ENCODE peak calls at places on chromosomes 2 and 18, in six cellular contexts. One of them, this sample, is unnamed.
A peak's percentile ranks its signal among the peaks of the same experiment; 100 is the strongest.

GRCh38 chr2:216499641-216500218 is 1.1 kb downstream of the RPL37A start:
- DNase-seq in H9: no peak
- DNase-seq in neuronal stem cell: no peak
- DNase-seq in IMR-90: peak; percentile 19
- DNase-seq in H1: no peak
- DNase-seq in trophoblast cell: no peak
- DNase-seq in this sample: no peak

GRCh38 chr18:8153887-8154583 is 455.2 kb upstream of the RAB12 start:
- DNase-seq in H9: no peak
- DNase-seq in neuronal stem cell: no peak
- DNase-seq in IMR-90: peak; percentile 85
- DNase-seq in H1: no peak
- DNase-seq in trophoblast cell: no peak
- DNase-seq in this sample: peak; percentile 61

GRCh38 chr2:28753043-28753683 is 1.5 kb downstream of the PPP1CB start:
- DNase-seq in H9: no peak
- DNase-seq in neuronal stem cell: no peak
- DNase-seq in IMR-90: peak; percentile 81
- DNase-seq in H1: no peak
- DNase-seq in trophoblast cell: peak; percentile 75
- DNase-seq in this sample: peak; percentile 86

GRCh38 chr2:6994569-6994968 is 77.4 kb downstream of the RNF144A start:
- DNase-seq in H9: no peak
- DNase-seq in neuronal stem cell: no peak
- DNase-seq in IMR-90: no peak
- DNase-seq in H1: no peak
- DNase-seq in trophoblast cell: no peak
- DNase-seq in this sample: no peak

GRCh38 chr2:112923967-112924338 is 13.0 kb downstream of the IL37 start:
- DNase-seq in H9: no peak
- DNase-seq in neuronal stem cell: no peak
- DNase-seq in IMR-90: no peak
- DNase-seq in H1: no peak
- DNase-seq in trophoblast cell: no peak
- DNase-seq in this sample: no peak

GRCh38 chr18:78527984-78528383 is 451.6 kb upstream of the SALL3 start:
- DNase-seq in H9: no peak
- DNase-seq in neuronal stem cell: no peak
- DNase-seq in IMR-90: no peak
- DNase-seq in H1: no peak
- DNase-seq in trophoblast cell: no peak
- DNase-seq in this sample: no peak

GRCh38 chr2:226835420-226835795 is 446 bp upstream of the RHBDD1 start:
- DNase-seq in H9: peak; percentile 65
- DNase-seq in neuronal stem cell: no peak
- DNase-seq in IMR-90: peak; percentile 29
- DNase-seq in H1: no peak
- DNase-seq in trophoblast cell: peak; percentile 2
- DNase-seq in this sample: no peak

GRCh38 chr18:77206676-77207370 is 42.8 kb upstream of the GALR1 start:
- DNase-seq in H9: no peak
- DNase-seq in neuronal stem cell: no peak
- DNase-seq in IMR-90: peak; percentile 70
- DNase-seq in H1: no peak
- DNase-seq in trophoblast cell: no peak
- DNase-seq in this sample: peak; percentile 31

GRCh38 chr2:165793161-165793778 is 777 bp downstream of the GALNT3 start:
- DNase-seq in H9: peak; percentile 37
- DNase-seq in neuronal stem cell: peak; percentile 8
- DNase-seq in IMR-90: no peak
- DNase-seq in H1: no peak
- DNase-seq in trophoblast cell: peak; percentile 76
- DNase-seq in this sample: peak; percentile 52

GRCh38 chr18:64416990-64417389 is 268.1 kb upstream of the LINC00305 start:
- DNase-seq in H9: no peak
- DNase-seq in neuronal stem cell: no peak
- DNase-seq in IMR-90: no peak
- DNase-seq in H1: no peak
- DNase-seq in trophoblast cell: no peak
- DNase-seq in this sample: no peak

GRCh38 chr2:237691200-237691907 is 64.0 kb downstream of the LRRFIP1 start:
- DNase-seq in H9: peak; percentile 51
- DNase-seq in neuronal stem cell: peak; percentile 49
- DNase-seq in IMR-90: no peak
- DNase-seq in H1: no peak
- DNase-seq in trophoblast cell: no peak
- DNase-seq in this sample: peak; percentile 57

GRCh38 chr2:240921319-240922233 is 15.4 kb downstream of the CROCC2 start:
- DNase-seq in H9: peak; percentile 19
- DNase-seq in neuronal stem cell: no peak
- DNase-seq in IMR-90: peak; percentile 96
- DNase-seq in H1: no peak
- DNase-seq in trophoblast cell: no peak
- DNase-seq in this sample: peak; percentile 82

GRCh38 chr2:157056200-157056676 is 201.3 kb upstream of the GALNT5 start:
- DNase-seq in H9: no peak
- DNase-seq in neuronal stem cell: no peak
- DNase-seq in IMR-90: peak; percentile 75
- DNase-seq in H1: no peak
- DNase-seq in trophoblast cell: no peak
- DNase-seq in this sample: peak; percentile 88

GRCh38 chr2:240965905-240966456 is 32.4 kb upstream of the SNED1 start:
- DNase-seq in H9: no peak
- DNase-seq in neuronal stem cell: no peak
- DNase-seq in IMR-90: no peak
- DNase-seq in H1: no peak
- DNase-seq in trophoblast cell: no peak
- DNase-seq in this sample: no peak

GRCh38 chr2:118865106-118865505 is 17.7 kb upstream of the EN1 start:
- DNase-seq in H9: peak; percentile 69
- DNase-seq in neuronal stem cell: peak; percentile 39
- DNase-seq in IMR-90: peak; percentile 46
- DNase-seq in H1: no peak
- DNase-seq in trophoblast cell: peak; percentile 33
- DNase-seq in this sample: peak; percentile 48

GRCh38 chr18:74929110-74929509 is 279.8 kb downstream of the PTGR3 start:
- DNase-seq in H9: no peak
- DNase-seq in neuronal stem cell: no peak
- DNase-seq in IMR-90: no peak
- DNase-seq in H1: no peak
- DNase-seq in trophoblast cell: no peak
- DNase-seq in this sample: no peak

GRCh38 chr2:65397122-65397521 is 35.3 kb downstream of the SPRED2 start:
- DNase-seq in H9: no peak
- DNase-seq in neuronal stem cell: no peak
- DNase-seq in IMR-90: peak; percentile 47
- DNase-seq in H1: no peak
- DNase-seq in trophoblast cell: peak; percentile 29
- DNase-seq in this sample: peak; percentile 60

GRCh38 chr2:230666885-230667712 is 45.5 kb upstream of the CAB39 start:
- DNase-seq in H9: peak; percentile 46
- DNase-seq in neuronal stem cell: no peak
- DNase-seq in IMR-90: peak; percentile 69
- DNase-seq in H1: peak; percentile 17
- DNase-seq in trophoblast cell: no peak
- DNase-seq in this sample: peak; percentile 38

GRCh38 chr2:173401716-173402326 is 47.1 kb downstream of the CDCA7 start:
- DNase-seq in H9: no peak
- DNase-seq in neuronal stem cell: no peak
- DNase-seq in IMR-90: peak; percentile 8
- DNase-seq in H1: no peak
- DNase-seq in trophoblast cell: no peak
- DNase-seq in this sample: peak; percentile 30

GRCh38 chr2:135916232-135916631 is 40.0 kb upstream of the MCM6 start:
- DNase-seq in H9: no peak
- DNase-seq in neuronal stem cell: peak; percentile 11
- DNase-seq in IMR-90: peak; percentile 40
- DNase-seq in H1: no peak
- DNase-seq in trophoblast cell: no peak
- DNase-seq in this sample: peak; percentile 43

GRCh38 chr2:3595409-3595808 is 497 bp downstream of the COLEC11 start:
- DNase-seq in H9: no peak
- DNase-seq in neuronal stem cell: no peak
- DNase-seq in IMR-90: no peak
- DNase-seq in H1: no peak
- DNase-seq in trophoblast cell: no peak
- DNase-seq in this sample: no peak

GRCh38 chr2:230777681-230778080 is 65.0 kb downstream of the CAB39 start:
- DNase-seq in H9: no peak
- DNase-seq in neuronal stem cell: no peak
- DNase-seq in IMR-90: peak; percentile 44
- DNase-seq in H1: no peak
- DNase-seq in trophoblast cell: no peak
- DNase-seq in this sample: peak; percentile 60

GRCh38 chr2:101112772-101113157 is 38.4 kb downstream of the TBC1D8 start:
- DNase-seq in H9: no peak
- DNase-seq in neuronal stem cell: no peak
- DNase-seq in IMR-90: no peak
- DNase-seq in H1: no peak
- DNase-seq in trophoblast cell: peak; percentile 41
- DNase-seq in this sample: no peak

GRCh38 chr18:31976242-31976641 is 33.3 kb upstream of the TRAPPC8 start:
- DNase-seq in H9: no peak
- DNase-seq in neuronal stem cell: no peak
- DNase-seq in IMR-90: no peak
- DNase-seq in H1: no peak
- DNase-seq in trophoblast cell: no peak
- DNase-seq in this sample: no peak

GRCh38 chr2:152600051-152600657 is 117.1 kb downstream of the PRPF40A start:
- DNase-seq in H9: no peak
- DNase-seq in neuronal stem cell: no peak
- DNase-seq in IMR-90: no peak
- DNase-seq in H1: no peak
- DNase-seq in trophoblast cell: no peak
- DNase-seq in this sample: no peak

GRCh38 chr2:30095402-30095801 is 51.4 kb upstream of the YPEL5 start:
- DNase-seq in H9: no peak
- DNase-seq in neuronal stem cell: no peak
- DNase-seq in IMR-90: peak; percentile 7
- DNase-seq in H1: no peak
- DNase-seq in trophoblast cell: no peak
- DNase-seq in this sample: no peak

GRCh38 chr18:57668021-57668420 is 46.4 kb upstream of the NARS1 start:
- DNase-seq in H9: no peak
- DNase-seq in neuronal stem cell: no peak
- DNase-seq in IMR-90: no peak
- DNase-seq in H1: no peak
- DNase-seq in trophoblast cell: no peak
- DNase-seq in this sample: no peak

GRCh38 chr2:170587117-170587516 is 128.0 kb upstream of the SP5 start:
- DNase-seq in H9: no peak
- DNase-seq in neuronal stem cell: no peak
- DNase-seq in IMR-90: no peak
- DNase-seq in H1: no peak
- DNase-seq in trophoblast cell: no peak
- DNase-seq in this sample: peak; percentile 1

DNA sequence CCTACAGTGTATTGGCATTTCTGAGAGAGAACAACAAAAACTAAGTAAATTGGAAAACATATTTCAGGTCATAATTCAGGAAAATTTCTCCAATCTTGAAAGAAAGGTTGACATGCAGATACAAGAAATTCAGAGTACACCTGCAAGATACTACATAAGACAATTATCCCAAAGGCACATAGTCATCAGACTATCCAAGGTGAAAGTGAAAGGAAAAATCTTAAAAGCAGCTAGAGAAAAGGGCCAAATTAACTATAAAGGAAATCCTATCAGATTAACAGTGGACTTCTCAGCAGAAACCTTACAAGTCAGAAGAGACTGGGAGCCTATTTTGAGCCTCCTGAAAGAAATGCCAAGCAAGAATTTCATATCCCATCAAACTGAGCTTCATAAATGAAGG is 449.0 kb upstream of the MMADHC start:
- DNase-seq in H9: no peak
- DNase-seq in neuronal stem cell: no peak
- DNase-seq in IMR-90: no peak
- DNase-seq in H1: no peak
- DNase-seq in trophoblast cell: no peak
- DNase-seq in this sample: no peak
- H2AFZ ChIP-seq in H9: no peak overlapping the region
- H2AFZ ChIP-seq in neuronal stem cell: no peak overlapping the region
- H2AFZ ChIP-seq in IMR-90: no peak overlapping the region
- H2AFZ ChIP-seq in H1: no peak overlapping the region
- H2AFZ ChIP-seq in trophoblast cell: no peak overlapping the region
- H2AFZ ChIP-seq in this sample: no peak overlapping the region

DNA sequence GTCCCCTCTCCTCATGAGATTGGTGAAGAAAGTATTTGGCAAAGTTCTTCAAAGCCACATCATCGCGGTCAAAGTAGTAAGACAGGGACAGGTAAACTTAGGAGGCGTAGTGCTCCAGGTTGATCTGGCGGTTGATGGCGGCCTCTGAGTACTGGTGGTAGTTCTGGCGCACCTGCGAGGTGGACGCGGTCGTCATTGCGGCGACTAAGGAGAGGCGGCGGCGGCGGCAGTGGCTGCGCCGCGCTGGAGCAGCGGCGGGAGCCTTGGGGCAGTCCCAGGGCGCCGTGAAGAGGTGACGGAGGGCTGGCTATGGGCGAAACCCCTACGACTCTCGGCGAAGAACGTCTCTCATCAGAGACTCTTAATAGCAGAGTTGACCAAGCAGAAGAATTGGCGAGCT is 107.2 kb upstream of the UBE2E3 start:
- DNase-seq in H9: no peak
- DNase-seq in neuronal stem cell: no peak
- DNase-seq in IMR-90: no peak
- DNase-seq in H1: no peak
- DNase-seq in trophoblast cell: peak; percentile 0
- DNase-seq in this sample: no peak
- H3K4ac ChIP-seq in H9: no peak overlapping the region
- H3K4ac ChIP-seq in neuronal stem cell: no peak overlapping the region
- H3K4ac ChIP-seq in IMR-90: no peak overlapping the region
- H3K4ac ChIP-seq in H1: no peak overlapping the region
- H3K4ac ChIP-seq in trophoblast cell: no peak overlapping the region
- H3K4ac ChIP-seq in this sample: no peak overlapping the region

DNA sequence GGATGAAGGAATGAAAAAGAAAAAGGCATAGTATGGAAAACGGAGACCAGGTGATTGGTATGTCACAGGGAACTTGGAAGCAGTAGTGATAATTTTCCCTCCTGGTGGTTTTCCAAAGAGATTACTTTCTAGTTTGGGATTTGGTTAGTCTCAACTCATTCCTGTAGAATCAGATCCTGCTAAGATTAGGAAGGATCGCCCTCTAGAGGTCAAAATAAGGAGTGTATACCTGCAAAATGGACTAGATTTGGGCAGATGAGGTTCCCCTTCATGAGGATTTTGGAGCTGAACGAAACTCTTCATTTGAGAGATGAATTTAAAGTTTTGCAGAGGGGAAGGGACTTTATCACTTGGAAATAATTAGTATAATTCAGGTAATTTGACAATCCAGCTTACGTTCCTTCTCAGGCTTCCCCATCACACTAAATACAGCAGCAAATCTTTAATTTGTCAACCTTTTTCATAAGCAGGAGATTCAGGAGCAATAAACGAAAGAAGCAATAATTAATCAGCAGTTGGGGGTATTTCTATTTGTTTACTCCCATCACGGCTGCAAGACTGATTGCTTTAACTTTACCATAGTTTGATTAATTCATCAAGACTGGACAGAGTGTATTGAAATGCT is 65.2 kb downstream of the CCDC195 start:
- DNase-seq in H9: no peak
- DNase-seq in neuronal stem cell: peak; percentile 50
- DNase-seq in IMR-90: peak; percentile 56
- DNase-seq in H1: no peak
- DNase-seq in trophoblast cell: peak; percentile 13
- DNase-seq in this sample: peak; percentile 58
- H2AFZ ChIP-seq in H9: no peak overlapping the region
- H2AFZ ChIP-seq in neuronal stem cell: no peak overlapping the region
- H2AFZ ChIP-seq in IMR-90: no peak overlapping the region
- H2AFZ ChIP-seq in H1: no peak overlapping the region
- H2AFZ ChIP-seq in trophoblast cell: no peak overlapping the region
- H2AFZ ChIP-seq in this sample: no peak overlapping the region

GRCh38 chr2:235006461-235006860 is 54.6 kb downstream of the SH3BP4 start:
- DNase-seq in H9: no peak
- DNase-seq in neuronal stem cell: no peak
- DNase-seq in IMR-90: no peak
- DNase-seq in H1: no peak
- DNase-seq in trophoblast cell: no peak
- DNase-seq in this sample: no peak
- H3K4ac ChIP-seq in H9: no peak overlapping the region
- H3K4ac ChIP-seq in neuronal stem cell: no peak overlapping the region
- H3K4ac ChIP-seq in IMR-90: no peak overlapping the region
- H3K4ac ChIP-seq in H1: no peak overlapping the region
- H3K4ac ChIP-seq in trophoblast cell: peak overlapping the region; percentile 2
- H3K4ac ChIP-seq in this sample: peak overlapping the region; percentile 41